ENCODE peak calls at places on chromosomes 11 and 22, in ten cellular contexts. P, X, M, W, N, K, A, F, T and G are unnamed samples.

GRCh38 chr22:46176508-46177003 is 26.2 kb downstream of the PPARA start:
- DNase-seq in F (no peak), T (no peak), P (no peak), A (no peak), M (no peak), K (no peak), N (no peak), X (no peak), W (no peak), G (no peak)

GRCh38 chr11:132992838-132993680 is 539.2 kb downstream of the OPCML start:
- DNase-seq in M (no peak), X (no peak), W (no peak), K (no peak), T (no peak), A (peak), F (no peak), N (no peak), P (no peak), G (no peak)

GRCh38 chr22:46319319-46319718 is 16.2 kb upstream of the TRMU start:
- DNase-seq in W (no peak), F (no peak), A (no peak), P (no peak), T (no peak), M (no peak), X (no peak), K (no peak), N (no peak), G (no peak)

GRCh38 chr11:72446929-72447753 is 12.8 kb upstream of the CLPB start:
- DNase-seq in K (no peak), W (no peak), M (no peak), T (no peak), A (peak), F (no peak), N (no peak), P (no peak), X (peak), G (no peak)

GRCh38 chr22:44259366-44260215 is 53.2 kb downstream of the SHISAL1 start:
- DNase-seq in F (peak), T (no peak), K (peak), W (peak), N (no peak), A (no peak), X (no peak), M (peak), P (no peak), G (peak)

GRCh38 chr11:75350743-75351540 is 519 bp downstream of the ARRB1 start:
- DNase-seq in A (peak), N (peak), M (peak), F (peak), X (peak), P (no peak), T (no peak), W (peak), K (peak), G (peak)

GRCh38 chr11:45108070-45109064 is 38.1 kb upstream of the PRDM11 start:
- DNase-seq in K (no peak), N (no peak), A (no peak), T (no peak), P (no peak), F (no peak), W (no peak), M (peak), X (no peak), G (no peak)

GRCh38 chr11:61980783-61981541 is 13.5 kb upstream of the FTH1 start:
- DNase-seq in N (no peak), F (no peak), T (no peak), M (no peak), P (no peak), X (no peak), K (peak), A (no peak), W (no peak), G (peak)

GRCh38 chr11:40606800-40607199 is 852.7 kb downstream of the LRRC4C start:
- DNase-seq in T (no peak), X (no peak), A (no peak), P (no peak), F (no peak), M (no peak), W (no peak), K (no peak), N (no peak), G (no peak)